ENCODE peak calls at places on chromosomes 7 and 10, in seven cellular contexts. E, O, X, N, Y, J and U are unnamed samples.

GRCh38 chr10:123548779-123549178 is 117.4 kb upstream of the GPR26 start:
- DNase-seq in X (no peak), Y (no peak), J (no peak), O (no peak), N (no peak), E (no peak), U (no peak)

GRCh38 chr7:32515890-32516550 is 20.7 kb downstream of the AVL9 start:
- DNase-seq in Y (no peak), X (no peak), J (no peak), O (no peak), E (no peak), N (no peak), U (no peak)

GRCh38 chr10:97525683-97526110 is 27.0 kb downstream of the UBTD1 start:
- DNase-seq in Y (no peak), O (no peak), N (no peak), X (no peak), E (no peak), J (no peak), U (no peak)

GRCh38 chr10:67808706-67809105 is 29.3 kb downstream of the DNAJC12 start:
- DNase-seq in O (no peak), E (no peak), X (no peak), N (no peak), J (no peak), Y (no peak), U (no peak)

GRCh38 chr7:26723140-26723539 is 141.2 kb downstream of the SKAP2 start:
- DNase-seq in N (no peak), E (no peak), X (peak), Y (no peak), O (no peak), J (no peak), U (no peak)

GRCh38 chr10:79400567-79401004 is 44.8 kb downstream of the ZCCHC24 start:
- DNase-seq in X (no peak), E (no peak), Y (no peak), J (peak), O (no peak), N (peak), U (peak)

GRCh38 chr10:58282615-58283014 is 13.7 kb downstream of the CISD1 start:
- DNase-seq in O (no peak), X (no peak), Y (no peak), E (no peak), N (no peak), J (no peak), U (no peak)

GRCh38 chr10:122524811-122525210 is 35.7 kb upstream of the DMBT1 start:
- DNase-seq in E (no peak), J (no peak), X (no peak), O (no peak), Y (no peak), N (no peak), U (no peak)

GRCh38 chr10:32149257-32149955 is 93.2 kb upstream of the KIF5B start:
- DNase-seq in E (no peak), Y (peak), N (peak), J (peak), X (peak), O (peak), U (peak)

GRCh38 chr10:4526426-4526825 is 299.6 kb upstream of the AKR1E2 start:
- DNase-seq in Y (no peak), X (no peak), E (no peak), N (no peak), J (no peak), O (no peak), U (no peak)

GRCh38 chr7:17530249-17530648 is 231.8 kb downstream of the AHR start:
- DNase-seq in Y (no peak), E (no peak), X (peak), O (peak), J (peak), N (no peak), U (peak)

GRCh38 chr10:132606031-132606491 is 68.5 kb downstream of the INPP5A start:
- DNase-seq in J (no peak), Y (no peak), X (no peak), E (no peak), O (no peak), N (no peak), U (no peak)

GRCh38 chr7:75624134-75624832 is 114.5 kb downstream of the HIP1 start:
- DNase-seq in N (peak), E (no peak), Y (no peak), O (peak), J (peak), X (no peak), U (peak)

GRCh38 chr7:140773104-140773503 is 76.6 kb downstream of the NDUFB2 start:
- DNase-seq in Y (no peak), N (no peak), E (no peak), O (no peak), X (peak), J (no peak), U (no peak)